ENCODE peak calls at places on chromosomes 5 and 9, in six cellular contexts. One of them, this sample, is unnamed.

GRCh38 chr5:179732918-179733763 is 519 bp downstream of the MAML1 start:
- DNase-seq in NCI-H1105 treated with DMSO at 0.1 percent for 48 hours: peak
- DNase-seq in lower leg skin: peak
- DNase-seq in left cardiac atrium: peak
- DNase-seq in EL: peak
- DNase-seq in T-helper 2 cell: peak
- DNase-seq in this sample: peak

GRCh38 chr9:73906671-73907070 is 590.5 kb upstream of the RORB start:
- DNase-seq in NCI-H1105 treated with DMSO at 0.1 percent for 48 hours: no peak
- DNase-seq in lower leg skin: no peak
- DNase-seq in left cardiac atrium: no peak
- DNase-seq in EL: no peak
- DNase-seq in T-helper 2 cell: no peak
- DNase-seq in this sample: no peak

GRCh38 chr9:6226696-6227095 is 11.1 kb downstream of the IL33 start:
- DNase-seq in NCI-H1105 treated with DMSO at 0.1 percent for 48 hours: no peak
- DNase-seq in lower leg skin: no peak
- DNase-seq in left cardiac atrium: no peak
- DNase-seq in EL: no peak
- DNase-seq in T-helper 2 cell: no peak
- DNase-seq in this sample: no peak

GRCh38 chr5:25516136-25516535 is 871.4 kb upstream of the CDH10 start:
- DNase-seq in NCI-H1105 treated with DMSO at 0.1 percent for 48 hours: no peak
- DNase-seq in lower leg skin: no peak
- DNase-seq in left cardiac atrium: no peak
- DNase-seq in EL: no peak
- DNase-seq in T-helper 2 cell: no peak
- DNase-seq in this sample: no peak

GRCh38 chr5:163727028-163727427 is 221.6 kb downstream of the MAT2B start:
- DNase-seq in NCI-H1105 treated with DMSO at 0.1 percent for 48 hours: no peak
- DNase-seq in lower leg skin: no peak
- DNase-seq in left cardiac atrium: no peak
- DNase-seq in EL: peak
- DNase-seq in T-helper 2 cell: no peak
- DNase-seq in this sample: no peak

GRCh38 chr5:93164690-93165089 is 416.3 kb downstream of the NR2F1-AS1 start:
- DNase-seq in NCI-H1105 treated with DMSO at 0.1 percent for 48 hours: no peak
- DNase-seq in lower leg skin: no peak
- DNase-seq in left cardiac atrium: no peak
- DNase-seq in EL: peak
- DNase-seq in T-helper 2 cell: no peak
- DNase-seq in this sample: no peak

GRCh38 chr9:77898864-77899263 is 132.7 kb downstream of the GNAQ start:
- DNase-seq in NCI-H1105 treated with DMSO at 0.1 percent for 48 hours: peak
- DNase-seq in lower leg skin: no peak
- DNase-seq in left cardiac atrium: no peak
- DNase-seq in EL: no peak
- DNase-seq in T-helper 2 cell: no peak
- DNase-seq in this sample: no peak

GRCh38 chr5:129904102-129904666 is at the start of gene CHSY3:
- DNase-seq in NCI-H1105 treated with DMSO at 0.1 percent for 48 hours: peak
- DNase-seq in lower leg skin: peak
- DNase-seq in left cardiac atrium: peak
- DNase-seq in EL: peak
- DNase-seq in T-helper 2 cell: no peak
- DNase-seq in this sample: peak

GRCh38 chr9:108483676-108484075 is 372.1 kb downstream of the ACTL7B start:
- DNase-seq in NCI-H1105 treated with DMSO at 0.1 percent for 48 hours: no peak
- DNase-seq in lower leg skin: no peak
- DNase-seq in left cardiac atrium: no peak
- DNase-seq in EL: no peak
- DNase-seq in T-helper 2 cell: no peak
- DNase-seq in this sample: no peak

GRCh38 chr5:50562694-50563093 is 103.7 kb upstream of the PARP8 start:
- DNase-seq in NCI-H1105 treated with DMSO at 0.1 percent for 48 hours: no peak
- DNase-seq in lower leg skin: no peak
- DNase-seq in left cardiac atrium: no peak
- DNase-seq in EL: no peak
- DNase-seq in T-helper 2 cell: no peak
- DNase-seq in this sample: no peak

GRCh38 chr5:154753792-154754191 is 1.4 kb upstream of the LARP1 start:
- DNase-seq in NCI-H1105 treated with DMSO at 0.1 percent for 48 hours: no peak
- DNase-seq in lower leg skin: peak
- DNase-seq in left cardiac atrium: peak
- DNase-seq in EL: peak
- DNase-seq in T-helper 2 cell: no peak
- DNase-seq in this sample: peak

GRCh38 chr5:56037531-56038010 is 42.8 kb upstream of the IL6ST start:
- DNase-seq in NCI-H1105 treated with DMSO at 0.1 percent for 48 hours: no peak
- DNase-seq in lower leg skin: no peak
- DNase-seq in left cardiac atrium: no peak
- DNase-seq in EL: no peak
- DNase-seq in T-helper 2 cell: no peak
- DNase-seq in this sample: no peak

GRCh38 chr5:68915079-68915478 is 178.7 kb upstream of the SLC30A5 start:
- DNase-seq in NCI-H1105 treated with DMSO at 0.1 percent for 48 hours: no peak
- DNase-seq in lower leg skin: no peak
- DNase-seq in left cardiac atrium: no peak
- DNase-seq in EL: no peak
- DNase-seq in T-helper 2 cell: no peak
- DNase-seq in this sample: no peak

GRCh38 chr5:54249210-54250028 is 61.0 kb downstream of the ARL15 start:
- DNase-seq in NCI-H1105 treated with DMSO at 0.1 percent for 48 hours: no peak
- DNase-seq in lower leg skin: peak
- DNase-seq in left cardiac atrium: peak
- DNase-seq in EL: peak
- DNase-seq in T-helper 2 cell: no peak
- DNase-seq in this sample: peak

GRCh38 chr5:59055745-59056448 is 473.0 kb downstream of the RAB3C start:
- DNase-seq in NCI-H1105 treated with DMSO at 0.1 percent for 48 hours: no peak
- DNase-seq in lower leg skin: no peak
- DNase-seq in left cardiac atrium: no peak
- DNase-seq in EL: no peak
- DNase-seq in T-helper 2 cell: no peak
- DNase-seq in this sample: no peak

GRCh38 chr9:78115073-78115472 is 83.5 kb upstream of the GNAQ start:
- DNase-seq in NCI-H1105 treated with DMSO at 0.1 percent for 48 hours: no peak
- DNase-seq in lower leg skin: no peak
- DNase-seq in left cardiac atrium: no peak
- DNase-seq in EL: peak
- DNase-seq in T-helper 2 cell: no peak
- DNase-seq in this sample: no peak

GRCh38 chr5:154087260-154087659 is 48.5 kb downstream of the MFAP3 start:
- DNase-seq in NCI-H1105 treated with DMSO at 0.1 percent for 48 hours: peak
- DNase-seq in lower leg skin: no peak
- DNase-seq in left cardiac atrium: no peak
- DNase-seq in EL: peak
- DNase-seq in T-helper 2 cell: no peak
- DNase-seq in this sample: no peak

GRCh38 chr9:8895498-8896224 is 1096.1 kb upstream of the DMAC1 start:
- DNase-seq in NCI-H1105 treated with DMSO at 0.1 percent for 48 hours: peak
- DNase-seq in lower leg skin: no peak
- DNase-seq in left cardiac atrium: no peak
- DNase-seq in EL: no peak
- DNase-seq in T-helper 2 cell: no peak
- DNase-seq in this sample: peak

GRCh38 chr9:18129809-18130334 is 344.1 kb upstream of the ADAMTSL1 start:
- DNase-seq in NCI-H1105 treated with DMSO at 0.1 percent for 48 hours: no peak
- DNase-seq in lower leg skin: no peak
- DNase-seq in left cardiac atrium: no peak
- DNase-seq in EL: no peak
- DNase-seq in T-helper 2 cell: no peak
- DNase-seq in this sample: no peak

GRCh38 chr5:24668050-24668449 is 23.3 kb upstream of the CDH10 start:
- DNase-seq in NCI-H1105 treated with DMSO at 0.1 percent for 48 hours: no peak
- DNase-seq in lower leg skin: no peak
- DNase-seq in left cardiac atrium: no peak
- DNase-seq in EL: no peak
- DNase-seq in T-helper 2 cell: no peak
- DNase-seq in this sample: no peak

GRCh38 chr9:33161011-33161588 is 6.0 kb downstream of the B4GALT1 start:
- DNase-seq in NCI-H1105 treated with DMSO at 0.1 percent for 48 hours: no peak
- DNase-seq in lower leg skin: peak
- DNase-seq in left cardiac atrium: peak
- DNase-seq in EL: peak
- DNase-seq in T-helper 2 cell: no peak
- DNase-seq in this sample: peak

GRCh38 chr9:77892171-77892570 is 139.4 kb downstream of the GNAQ start:
- DNase-seq in NCI-H1105 treated with DMSO at 0.1 percent for 48 hours: no peak
- DNase-seq in lower leg skin: no peak
- DNase-seq in left cardiac atrium: no peak
- DNase-seq in EL: no peak
- DNase-seq in T-helper 2 cell: no peak
- DNase-seq in this sample: no peak

GRCh38 chr5:177523711-177524538 is 7.2 kb upstream of the DDX41 start:
- DNase-seq in NCI-H1105 treated with DMSO at 0.1 percent for 48 hours: no peak
- DNase-seq in lower leg skin: no peak
- DNase-seq in left cardiac atrium: peak
- DNase-seq in EL: no peak
- DNase-seq in T-helper 2 cell: no peak
- DNase-seq in this sample: no peak

GRCh38 chr9:29208670-29209069 is 1635.4 kb upstream of the C9orf72 start:
- DNase-seq in NCI-H1105 treated with DMSO at 0.1 percent for 48 hours: peak
- DNase-seq in lower leg skin: no peak
- DNase-seq in left cardiac atrium: no peak
- DNase-seq in EL: no peak
- DNase-seq in T-helper 2 cell: no peak
- DNase-seq in this sample: peak

This sample was measured in hepatocyte.